ENCODE peak calls at places on chromosomes 7 and 10, in six cellular contexts. L is astrocyte of the spinal cord, W is ovary, S is adrenal gland, X is mucosa of descending colon, H is cardiac fibroblast. U is an unnamed sample.

GRCh38 chr7:4265056-4265455 is 417.0 kb upstream of the FOXK1 start:
- DNase-seq in L (no peak), W (no peak), S (no peak), X (no peak), H (no peak), U (no peak)

GRCh38 chr10:34578468-34578867 is 236.6 kb downstream of the PARD3 start:
- DNase-seq in L (no peak), W (no peak), S (no peak), X (no peak), H (no peak), U (no peak)

GRCh38 chr10:11024596-11024995 is 6.9 kb downstream of the CELF2 start:
- DNase-seq in L (no peak), W (no peak), S (no peak), X (no peak), H (peak; percentile 76), U (no peak)

GRCh38 chr7:92366730-92367129 is 80.6 kb upstream of the GATAD1 start:
- DNase-seq in L (no peak), W (no peak), S (no peak), X (no peak), H (peak; percentile 49), U (no peak)

GRCh38 chr10:77430530-77430929 is 207.1 kb downstream of the KCNMA1 start:
- DNase-seq in L (no peak), W (no peak), S (no peak), X (no peak), H (no peak), U (no peak)

GRCh38 chr7:138049505-138050116 is 26.6 kb upstream of the AKR1D1 start:
- DNase-seq in L (no peak), W (no peak), S (no peak), X (no peak), H (no peak), U (no peak)

GRCh38 chr10:101012525-101013364 is 13.1 kb downstream of the LZTS2 start:
- DNase-seq in L (peak; percentile 94), W (peak; percentile 90), S (peak; percentile 89), X (peak; percentile 92), H (peak; percentile 92), U (peak; percentile 86)

GRCh38 chr10:14740684-14741247 is 33.9 kb downstream of the FAM107B start:
- DNase-seq in L (no peak), W (no peak), S (no peak), X (no peak), H (no peak), U (no peak)

GRCh38 chr7:90271753-90272152 is 26.8 kb downstream of the CFAP69 start:
- DNase-seq in L (peak; percentile 60), W (no peak), S (no peak), X (no peak), H (peak; percentile 75), U (no peak)

GRCh38 chr10:112782176-112782907 is 167.7 kb upstream of the TCF7L2 start:
- DNase-seq in L (no peak), W (peak; percentile 83), S (no peak), X (peak; percentile 29), H (peak; percentile 23), U (no peak)

GRCh38 chr10:122116331-122116730 is 127.4 kb downstream of the TACC2 start:
- DNase-seq in L (peak; percentile 72), W (no peak), S (peak; percentile 68), X (no peak), H (peak; percentile 29), U (no peak)

GRCh38 chr7:123992913-123993518 is 39.9 kb downstream of the TMEM229A start:
- DNase-seq in L (no peak), W (no peak), S (no peak), X (no peak), H (no peak), U (no peak)

GRCh38 chr7:15104411-15105092 is 202.0 kb upstream of the DGKB start:
- DNase-seq in L (no peak), W (no peak), S (no peak), X (no peak), H (no peak), U (no peak)

GRCh38 chr10:17029581-17030271 is 99.9 kb downstream of the CUBN start:
- DNase-seq in L (peak; percentile 86), W (peak; percentile 85), S (peak; percentile 47), X (peak; percentile 64), H (peak; percentile 92), U (no peak)

GRCh38 chr7:18064242-18064838 is 36.7 kb upstream of the PRPS1L1 start:
- DNase-seq in L (no peak), W (no peak), S (no peak), X (peak; percentile 69), H (peak; percentile 29), U (peak; percentile 64)

GRCh38 chr7:28081016-28081415 is 99.6 kb downstream of the JAZF1 start:
- DNase-seq in L (no peak), W (peak; percentile 48), S (no peak), X (peak; percentile 37), H (peak; percentile 33), U (no peak)

GRCh38 chr10:6399241-6399701 is 180.8 kb downstream of the PRKCQ start:
- DNase-seq in L (peak; percentile 28), W (no peak), S (peak; percentile 44), X (peak; percentile 42), H (no peak), U (no peak)

GRCh38 chr7:38448842-38449241 is 175.4 kb upstream of the TARP start:
- DNase-seq in L (peak; percentile 4), W (no peak), S (no peak), X (no peak), H (no peak), U (no peak)

DNA sequence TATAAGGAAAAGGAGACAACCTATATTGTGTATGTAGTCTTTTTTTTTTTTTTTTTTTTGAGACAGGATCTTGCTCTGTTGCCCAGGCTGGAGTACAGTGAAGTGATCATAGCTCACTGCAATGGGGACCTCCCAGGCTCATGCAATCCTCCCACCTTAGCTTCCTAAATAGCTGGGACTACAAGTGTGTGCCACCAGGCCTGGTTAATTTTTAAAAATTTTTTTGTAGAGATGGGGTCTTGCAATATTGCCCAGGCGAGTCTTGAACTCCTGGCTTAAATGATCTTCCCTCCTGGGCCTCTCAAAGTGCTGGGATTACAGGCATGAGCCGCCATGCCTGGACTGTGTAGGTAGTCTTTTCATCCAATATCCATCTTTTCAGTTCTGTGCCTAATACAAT is 78.7 kb upstream of the ARHGAP21 start:
- DNase-seq in L (no peak), W (no peak), S (no peak), X (no peak), H (no peak), U (no peak)
- TF ChIP-seq CTCF in L (no peak), W (no peak), S (no peak), X (no peak), H (no peak), U (no peak)

GRCh38 chr10:115898242-115898641 is 374.8 kb downstream of the GFRA1 start:
- DNase-seq in L (no peak), W (no peak), S (no peak), X (no peak), H (no peak), U (no peak)
- TF ChIP-seq CTCF in L (no peak), W (no peak), S (no peak), X (no peak), H (no peak), U (no peak)

GRCh38 chr7:7180725-7181428 is 1.5 kb upstream of the C1GALT1 start:
- DNase-seq in L (no peak), W (no peak), S (no peak), X (peak; percentile 17), H (peak; percentile 5), U (no peak)

GRCh38 chr7:7183061-7183832 is 903 bp downstream of the C1GALT1 start:
- DNase-seq in L (peak; percentile 54), W (peak; percentile 46), S (peak; percentile 65), X (peak; percentile 64), H (peak; percentile 25), U (peak; percentile 47)

GRCh38 chr7:7183833-7184463 is 1.6 kb downstream of the C1GALT1 start:
- DNase-seq in L (peak; percentile 52), W (no peak), S (no peak), X (no peak), H (peak; percentile 13), U (no peak)

GRCh38 chr7:7182156-7183060 is at the start of gene C1GALT1:
- DNase-seq in L (peak; percentile 99), W (peak; percentile 97), S (peak; percentile 97), X (peak; percentile 98), H (peak; percentile 99), U (peak; percentile 99)

GRCh38 chr7:7181519-7182155 is 707 bp upstream of the C1GALT1 start:
- DNase-seq in L (no peak), W (peak; percentile 29), S (peak; percentile 31), X (peak; percentile 72), H (peak; percentile 58), U (no peak)
- TF ChIP-seq CTCF in L (no peak), W (no peak), S (no peak), X (no peak), H (no peak), U (no peak)

GRCh38 chr7:115217373-115217772 is 295.5 kb downstream of the MDFIC start:
- DNase-seq in L (peak; percentile 23), W (no peak), S (no peak), X (no peak), H (peak; percentile 38), U (no peak)
- TF ChIP-seq CTCF in L (peak; percentile 26), W (no peak), S (peak; percentile 46), X (no peak), H (peak; percentile 32), U (no peak)

DNA sequence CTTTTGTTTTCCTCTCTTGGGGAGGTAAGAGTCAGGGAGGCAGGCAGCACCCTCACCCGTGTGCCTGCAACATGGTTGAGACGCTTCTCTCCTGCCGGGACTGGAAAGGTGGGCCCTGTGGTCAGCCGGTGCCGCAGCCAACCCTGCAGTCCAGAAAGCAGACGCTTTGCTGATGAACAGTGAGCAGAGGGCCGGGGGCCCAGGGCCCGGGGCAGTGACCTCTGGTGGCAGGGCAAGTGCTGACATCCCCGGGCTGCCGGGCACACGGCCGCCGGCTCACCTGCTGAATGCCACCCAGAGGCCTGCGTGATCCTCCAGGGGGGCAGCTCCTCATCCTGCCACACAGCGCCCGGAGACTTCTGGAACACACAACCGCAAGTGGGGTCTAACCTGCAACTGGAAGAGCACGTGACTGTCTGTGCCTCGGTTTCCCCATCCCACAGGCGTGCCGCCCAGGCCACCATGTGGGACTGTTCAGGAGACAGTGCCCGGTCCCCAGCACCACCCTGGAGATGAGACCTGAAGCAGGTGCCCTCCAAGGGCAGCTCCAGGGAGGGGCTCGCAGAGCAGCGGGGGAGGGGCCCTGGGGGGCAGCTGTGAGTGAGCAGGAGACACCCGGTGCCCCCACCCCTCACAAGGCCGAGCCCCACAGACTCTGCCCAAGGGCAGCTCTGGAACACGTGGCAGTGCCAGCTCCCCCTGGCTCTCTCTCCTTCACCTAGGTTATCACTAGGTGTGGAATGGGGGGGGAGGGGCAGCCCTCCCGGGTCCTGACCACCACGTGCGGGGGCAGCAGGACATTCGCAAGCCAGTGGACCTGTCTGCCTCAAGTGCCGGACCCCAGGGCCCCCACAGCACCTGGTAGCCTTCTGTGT is 2.2 kb upstream of the ADGRA1 start:
- DNase-seq in L (no peak), W (no peak), S (no peak), X (no peak), H (no peak), U (peak; percentile 13)
- TF ChIP-seq CTCF in L (no peak), W (no peak), S (no peak), X (no peak), H (no peak), U (no peak)

GRCh38 chr10:70430489-70431445 is 10.7 kb downstream of the NODAL start:
- DNase-seq in L (peak; percentile 51), W (peak; percentile 84), S (peak; percentile 31), X (peak; percentile 65), H (peak; percentile 93), U (no peak)
- TF ChIP-seq CTCF in L (no peak), W (peak; percentile 31), S (peak; percentile 16), X (no peak), H (no peak), U (no peak)

U was measured in glutamatergic neuron.